ENCODE peak calls at places on chromosomes 11 and 22, in seven cellular contexts. E is HTR-8/SVneo, F is NCI-H1105 treated with DMSO at 0.1 percent for 48 hours, S is non-pigmented ciliary epithelial cell, D is dermis blood vessel endothelial cell, W is mesenteric fat pad, Y is mucosa of descending colon. X is an unnamed sample.

GRCh38 chr11:6405837-6406236 is 13.1 kb downstream of the APBB1 start:
- DNase-seq in D (no peak), Y (no peak), F (no peak), W (peak), S (no peak), E (no peak), X (no peak)

GRCh38 chr11:37762079-37762478 is 1164.0 kb upstream of the RAG2 start:
- DNase-seq in E (no peak), S (no peak), W (no peak), Y (no peak), D (no peak), F (no peak), X (no peak)

GRCh38 chr11:93849751-93850584 is 450 bp downstream of the VSTM5 start:
- DNase-seq in S (no peak), F (peak), E (no peak), W (no peak), D (peak), Y (peak), X (peak)

GRCh38 chr11:95596011-95596489 is 193.5 kb downstream of the FAM76B start:
- DNase-seq in W (no peak), D (no peak), Y (no peak), S (no peak), E (no peak), F (no peak), X (peak)

GRCh38 chr11:43399983-43400630 is 41.4 kb downstream of the TTC17 start:
- DNase-seq in E (no peak), Y (no peak), D (no peak), S (no peak), F (no peak), W (no peak), X (no peak)

GRCh38 chr22:39997939-39998726 is 3.4 kb downstream of the FAM83F start:
- DNase-seq in E (peak), S (no peak), Y (peak), W (no peak), D (peak), F (peak), X (peak)

GRCh38 chr11:66745356-66746235 is 16.6 kb upstream of the SPTBN2 start:
- DNase-seq in W (no peak), F (peak), Y (peak), E (peak), D (peak), S (no peak), X (no peak)

GRCh38 chr11:12207384-12208150 is 97.2 kb downstream of the MICAL2 start:
- DNase-seq in E (no peak), D (no peak), W (no peak), F (no peak), S (no peak), Y (peak), X (no peak)

GRCh38 chr22:50444663-50445062 is 30.2 kb downstream of the SBF1 start:
- DNase-seq in F (no peak), W (no peak), S (peak), D (peak), E (no peak), Y (no peak), X (no peak)

GRCh38 chr11:128530119-128531091 is 57.0 kb downstream of the ETS1 start:
- DNase-seq in Y (no peak), S (peak), F (no peak), D (no peak), E (no peak), W (no peak), X (no peak)

GRCh38 chr11:43197357-43197756 is 114.4 kb upstream of the API5 start:
- DNase-seq in E (no peak), D (no peak), S (no peak), F (no peak), W (no peak), Y (no peak), X (no peak)

X was measured in BE2C.